ENCODE peak calls at places on chromosomes 6 and 20, in nine cellular contexts. E is fibroblast of mammary gland; M is neural crest cell; V is fibroblast of lung; D is NCI-H1105 treated with DMSO at 0.1 percent for 48 hours; I is CD8-positive, alpha-beta memory T cell; S is ascending aorta; U is heart right ventricle; J is HAP-1. F is an unnamed sample.

GRCh38 chr6:45369870-45370269 is 7.9 kb downstream of the SUPT3H start:
- DNase-seq in J (no peak), S (no peak), D (no peak), I (no peak), M (no peak), V (no peak), U (no peak), E (no peak), F (no peak)

GRCh38 chr20:12989586-12989985 is 19.2 kb upstream of the SPTLC3 start:
- DNase-seq in E (no peak), I (no peak), D (no peak), S (no peak), V (no peak), M (no peak), U (no peak), J (no peak), F (no peak)

GRCh38 chr20:64077094-64077493 is 2.2 kb downstream of the RGS19 start:
- DNase-seq in E (no peak), M (no peak), V (no peak), I (no peak), S (no peak), J (no peak), D (no peak), U (no peak), F (no peak)

GRCh38 chr6:127869772-127870404 is 31.0 kb downstream of the THEMIS start:
- DNase-seq in D (no peak), J (no peak), S (no peak), I (no peak), U (no peak), V (no peak), E (no peak), M (no peak), F (no peak)

GRCh38 chr6:9789201-9789600 is 625.7 kb downstream of the TFAP2A start:
- DNase-seq in E (no peak), U (no peak), M (no peak), I (no peak), D (no peak), S (no peak), V (no peak), J (no peak), F (no peak)

GRCh38 chr20:19252670-19253120 is 40.3 kb downstream of the SLC24A3 start:
- DNase-seq in U (no peak), D (no peak), S (no peak), E (peak), M (no peak), V (peak), I (no peak), J (no peak), F (no peak)

GRCh38 chr6:107323133-107323785 is 136.1 kb downstream of the PDSS2 start:
- DNase-seq in D (no peak), S (no peak), E (peak), V (peak), U (no peak), J (no peak), M (no peak), I (no peak), F (no peak)

GRCh38 chr20:48776306-48776705 is 51.5 kb downstream of the PREX1 start:
- DNase-seq in I (peak), E (peak), S (no peak), M (no peak), J (no peak), D (no peak), U (no peak), V (peak), F (no peak)

GRCh38 chr20:22908944-22909343 is 126.2 kb upstream of the SSTR4 start:
- DNase-seq in M (no peak), J (no peak), V (no peak), I (no peak), D (no peak), E (no peak), S (no peak), U (no peak), F (no peak)

F was measured in D341Med.